ENCODE peak calls at places on chromosome 19, in five cellular contexts. Y is HCEC 1CT; M is CD4-positive, alpha-beta T cell; W is brain microvascular endothelial cell; T is memory B cell. Z is an unnamed sample.

GRCh38 chr19:10270616-10271394 is at the start of gene ICAM1:
- DNase-seq in Y (peak; percentile 72), W (peak; percentile 39), M (peak; percentile 58), T (peak; percentile 78), Z (no peak)

GRCh38 chr19:9952276-9952675 is 16.0 kb upstream of the OLFM2 start:
- DNase-seq in T (no peak), W (no peak), Y (no peak), M (no peak), Z (no peak)

GRCh38 chr19:44718441-44719261 is 19.7 kb downstream of the CEACAM16 start:
- DNase-seq in W (no peak), T (no peak), Y (peak; percentile 75), M (no peak), Z (peak; percentile 85)

GRCh38 chr19:6088677-6089063 is 21.6 kb downstream of the RFX2 start:
- DNase-seq in Y (peak; percentile 58), T (no peak), M (no peak), W (peak; percentile 37), Z (peak; percentile 21)

GRCh38 chr19:13430790-13431582 is 75.3 kb downstream of the CACNA1A start:
- DNase-seq in T (peak; percentile 31), M (peak; percentile 38), W (peak; percentile 53), Y (peak; percentile 47), Z (peak; percentile 26)

GRCh38 chr19:43148233-43148632 is 38.1 kb downstream of the PSG5 start:
- DNase-seq in T (no peak), W (peak; percentile 61), Y (peak; percentile 93), M (no peak), Z (peak; percentile 88)

GRCh38 chr19:30278882-30279254 is 93.3 kb upstream of the ZNF536 start:
- DNase-seq in W (no peak), M (no peak), T (no peak), Y (no peak), Z (no peak)

GRCh38 chr19:38264486-38265212 is at the start of gene SPINT2:
- DNase-seq in W (no peak), Y (no peak), T (no peak), M (peak; percentile 45), Z (no peak)

GRCh38 chr19:42497492-42498226 is 30.6 kb downstream of the CEACAM1 start:
- DNase-seq in T (no peak), Y (no peak), W (no peak), M (no peak), Z (no peak)

GRCh38 chr19:31185261-31185660 is 164.0 kb downstream of the TSHZ3 start:
- DNase-seq in T (no peak), W (no peak), M (no peak), Y (no peak), Z (no peak)

GRCh38 chr19:19579533-19580361 is 38.7 kb downstream of the PBX4 start:
- DNase-seq in M (no peak), T (no peak), W (no peak), Y (no peak), Z (no peak)

Z was measured in HT1080.